ENCODE peak calls at places on chromosomes 16 and 17, in seven cellular contexts. E is GM23338, D is endothelial cell of umbilical vein, H is HCT116, A is H1, U is K562, Y is GM12878. Z is an unnamed sample.

GRCh38 chr17:75827291-75828050 is 16.7 kb downstream of the UNC13D start:
- DNase-seq in U (peak; percentile 65), D (peak; percentile 82), E (peak; percentile 92), A (peak; percentile 44), Y (no peak), H (no peak), Z (no peak)

GRCh38 chr16:21704733-21705132 is 41.0 kb downstream of the OTOA start:
- DNase-seq in Y (no peak), U (peak; percentile 51), H (no peak), A (no peak), E (no peak), D (no peak), Z (no peak)

GRCh38 chr17:82520041-82520910 is 744 bp downstream of the FOXK2 start:
- DNase-seq in D (no peak), H (no peak), U (peak; percentile 45), A (no peak), E (no peak), Y (no peak), Z (no peak)

GRCh38 chr16:29982560-29983419 is 9.1 kb downstream of the TAOK2 start:
- DNase-seq in H (no peak), E (no peak), Y (no peak), D (no peak), A (no peak), U (no peak), Z (no peak)

GRCh38 chr17:37327341-37328090 is 48.3 kb upstream of the C17orf78 start:
- DNase-seq in D (no peak), H (no peak), A (no peak), U (no peak), E (no peak), Y (no peak), Z (no peak)

GRCh38 chr17:55722742-55723487 is at the start of gene TMEM100:
- DNase-seq in U (peak; percentile 15), Y (no peak), H (no peak), A (no peak), E (peak; percentile 26), D (peak; percentile 73), Z (no peak)

GRCh38 chr17:82332669-82333278 is 792 bp downstream of the SECTM1 start:
- DNase-seq in U (peak; percentile 64), H (peak; percentile 38), Y (no peak), E (peak; percentile 37), D (peak; percentile 8), A (no peak), Z (no peak)

GRCh38 chr16:6484931-6485330 is 847.7 kb upstream of the RBFOX1 start:
- DNase-seq in D (no peak), Y (no peak), H (no peak), E (no peak), A (no peak), U (no peak), Z (no peak)

GRCh38 chr17:4643676-4644075 is 2.2 kb upstream of the ALOX15 start:
- DNase-seq in H (no peak), Y (no peak), A (no peak), E (no peak), D (no peak), U (no peak), Z (no peak)

GRCh38 chr16:48384982-48385271 is 286 bp downstream of the SIAH1 start:
- DNase-seq in E (peak; percentile 54), D (no peak), H (no peak), U (no peak), A (no peak), Y (no peak), Z (no peak)

GRCh38 chr17:80889231-80889896 is 102.3 kb upstream of the CHMP6 start:
- DNase-seq in H (no peak), E (no peak), U (no peak), Y (no peak), D (no peak), A (no peak), Z (no peak)

GRCh38 chr17:78001182-78001581 is 42.7 kb downstream of the TNRC6C start:
- DNase-seq in U (no peak), Y (no peak), D (peak; percentile 62), H (no peak), E (peak; percentile 43), A (no peak), Z (no peak)

GRCh38 chr16:30585022-30585399 is 486 bp downstream of the ZNF785 start:
- DNase-seq in H (no peak), A (no peak), Y (no peak), E (peak; percentile 70), U (peak; percentile 31), D (no peak), Z (no peak)

GRCh38 chr17:19943026-19943425 is 34.6 kb downstream of the AKAP10 start:
- DNase-seq in Y (no peak), A (no peak), U (no peak), E (peak; percentile 50), H (no peak), D (no peak), Z (no peak)

GRCh38 chr17:6496636-6497441 is 52.6 kb downstream of the PIMREG start:
- DNase-seq in E (no peak), Y (no peak), H (no peak), A (no peak), D (no peak), U (no peak), Z (no peak)

GRCh38 chr16:35629001-35629400 is 2169.6 kb downstream of the TP53TG3F start:
- DNase-seq in U (no peak), D (no peak), A (no peak), H (no peak), Y (no peak), E (no peak), Z (no peak)

GRCh38 chr16:57609541-57610401 is 18.7 kb upstream of the ADGRG1 start:
- DNase-seq in D (peak; percentile 53), A (no peak), U (no peak), Y (peak; percentile 83), H (no peak), E (no peak), Z (no peak)

GRCh38 chr17:77507116-77507885 is 366.5 kb downstream of the SEC14L1 start:
- DNase-seq in A (no peak), H (no peak), U (no peak), D (no peak), Y (no peak), E (peak; percentile 62), Z (no peak)

GRCh38 chr17:82939213-82940030 is 99.6 kb upstream of the ZNF750 start:
- DNase-seq in D (no peak), U (no peak), A (no peak), E (no peak), H (no peak), Y (no peak), Z (no peak)

GRCh38 chr16:23270654-23271053 is 31.4 kb upstream of the SCNN1B start:
- DNase-seq in H (no peak), U (no peak), E (no peak), Y (no peak), A (no peak), D (no peak), Z (no peak)

GRCh38 chr16:46621006-46621629 is at the start of gene SHCBP1:
- DNase-seq in A (peak; percentile 58), D (peak; percentile 88), U (peak; percentile 96), Y (peak; percentile 52), H (peak; percentile 64), E (peak; percentile 95), Z (no peak)
- TF ChIP-seq POLR2AphosphoS5 in A (peak; percentile 70), D (peak; percentile 76), U (peak; percentile 76), Y (peak; percentile 66), H (peak; percentile 71), E (peak; percentile 74), Z (peak; percentile 61)

GRCh38 chr16:88684569-88685155 is 1.6 kb downstream of the SNAI3 start:
- DNase-seq in E (no peak), D (no peak), A (no peak), Y (no peak), U (no peak), H (no peak), Z (no peak)

GRCh38 chr16:88686439-88687253 is at the start of gene SNAI3:
- DNase-seq in A (peak; percentile 23), D (peak; percentile 60), H (peak; percentile 51), E (peak; percentile 96), Y (no peak), U (peak; percentile 97), Z (no peak)

GRCh38 chr16:88687254-88687576 is 908 bp upstream of the SNAI3 start:
- DNase-seq in E (no peak), A (no peak), Y (no peak), H (no peak), U (no peak), D (no peak), Z (no peak)

GRCh38 chr16:88686062-88686438 is 257 bp downstream of the SNAI3 start:
- DNase-seq in E (peak; percentile 67), H (no peak), Y (no peak), A (no peak), D (no peak), U (peak; percentile 63), Z (no peak)

GRCh38 chr16:88685156-88686061 is 898 bp downstream of the SNAI3 start:
- DNase-seq in Y (no peak), D (no peak), U (peak; percentile 69), H (no peak), A (no peak), E (peak; percentile 66), Z (no peak)
- TF ChIP-seq EZH2 in Y (no peak), D (no peak), U (no peak), H (no peak), A (peak; percentile 19), E (no peak), Z (no peak)

DNA sequence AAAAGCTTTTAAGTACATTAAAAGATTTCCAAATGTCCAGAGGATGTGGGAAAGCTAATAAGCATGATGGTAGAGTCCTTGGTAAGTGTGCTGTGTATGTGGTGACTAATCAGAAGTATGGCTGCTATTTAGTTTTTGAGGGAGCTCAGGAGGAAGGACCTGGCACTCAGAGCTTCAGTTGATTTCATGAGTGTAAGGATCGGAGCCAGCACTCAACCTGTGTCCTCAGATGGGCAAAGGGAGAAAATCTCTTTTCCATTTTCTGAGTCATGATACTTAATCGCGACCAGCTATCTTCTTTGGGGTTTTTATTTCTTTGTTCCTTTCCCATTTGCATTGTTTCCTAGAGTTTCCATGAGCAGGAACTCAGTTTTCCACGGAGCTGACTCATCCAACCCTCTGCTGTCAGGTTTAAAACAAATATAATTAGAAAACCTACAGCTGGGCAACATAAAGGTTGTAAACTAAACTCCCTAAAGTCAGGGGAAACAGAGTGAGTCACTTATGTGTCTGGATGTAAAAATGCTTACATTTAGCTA is 125.4 kb downstream of the MAP2K6 start:
- DNase-seq in Y (no peak), A (no peak), U (no peak), D (peak; percentile 97), H (no peak), E (no peak), Z (no peak)
- H3K27ac ChIP-seq in Y (no peak overlapping the region), A (no peak overlapping the region), U (no peak overlapping the region), D (peak overlapping the region; percentile 89), H (no peak overlapping the region), E (no peak overlapping the region), Z (no peak overlapping the region)

DNA sequence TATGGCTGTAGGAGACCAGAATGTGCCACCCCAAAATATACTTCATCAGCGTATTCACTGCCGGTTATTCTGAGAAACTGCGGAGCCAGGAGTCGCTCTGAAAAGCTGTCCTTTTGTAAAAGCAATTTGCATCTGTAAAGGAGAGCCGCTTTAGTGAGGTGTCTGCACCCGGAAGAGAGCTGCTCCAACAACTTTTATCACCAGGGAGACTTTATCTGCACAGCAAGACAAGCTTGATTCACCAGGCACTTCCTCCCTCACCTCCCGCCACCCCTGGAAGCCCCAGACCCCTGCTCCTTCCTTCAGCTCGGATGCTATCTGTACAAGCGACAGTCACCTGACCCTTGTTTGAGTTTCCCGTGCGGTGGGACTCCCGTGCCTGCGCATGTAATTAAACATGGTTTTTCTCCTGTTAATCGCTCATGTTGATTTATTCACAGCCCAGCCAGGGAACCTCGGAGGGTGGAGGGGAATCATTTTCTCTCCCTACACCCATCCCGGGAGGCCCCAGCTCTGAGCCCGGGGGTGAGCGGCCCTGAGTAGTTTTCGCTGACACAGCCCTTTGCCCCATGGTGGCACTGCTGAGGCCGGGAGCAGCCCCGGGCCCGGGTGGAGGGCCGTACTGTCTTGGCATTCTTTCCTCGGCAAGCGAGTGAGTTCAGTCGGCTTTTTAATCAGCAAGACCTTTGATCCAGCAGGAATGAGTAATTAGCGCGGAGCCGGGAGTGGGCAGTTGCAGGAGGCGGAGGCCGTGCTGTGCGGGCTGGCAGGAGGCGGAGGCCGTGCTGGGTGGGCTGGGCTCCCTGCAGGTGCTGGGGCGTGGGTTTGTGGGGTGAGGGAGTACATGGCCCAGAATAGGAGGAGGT is 222.7 kb upstream of the CIBAR2 start:
- DNase-seq in A (no peak), E (peak; percentile 86), H (no peak), D (peak; percentile 49), U (peak; percentile 88), Y (no peak), Z (no peak)
- TF ChIP-seq POLR2AphosphoS5 in A (no peak), E (no peak), H (no peak), D (no peak), U (no peak), Y (no peak), Z (no peak)